ENCODE peak calls at places on chromosomes 16 and 17, in four cellular contexts. E is GM12878, H is K562, T is endothelial cell of umbilical vein. C is an unnamed sample.

GRCh38 chr16:12674524-12674923 is 129.2 kb downstream of the CPPED1 start:
- DNase-seq in E (no peak), H (no peak), T (no peak), C (no peak)

GRCh38 chr17:61130320-61130719 is 269.3 kb upstream of the TBX2 start:
- DNase-seq in T (no peak), E (no peak), H (no peak), C (no peak)

GRCh38 chr17:17048106-17048505 is 5.8 kb downstream of the MPRIP start:
- DNase-seq in T (no peak), E (no peak), H (no peak), C (no peak)

GRCh38 chr16:69724414-69724873 is 1.9 kb downstream of the NQO1 start:
- DNase-seq in T (no peak), H (no peak), E (no peak), C (no peak)

GRCh38 chr16:77877712-77878111 is 89.3 kb downstream of the VAT1L start:
- DNase-seq in E (no peak), T (peak; percentile 61), H (no peak), C (peak; percentile 97)

GRCh38 chr17:13030459-13031305 is 12.9 kb upstream of the ELAC2 start:
- DNase-seq in E (no peak), T (peak; percentile 51), H (peak; percentile 52), C (peak; percentile 50)

GRCh38 chr17:65154770-65155589 is 17.8 kb downstream of the RGS9 start:
- DNase-seq in E (no peak), T (peak; percentile 35), H (no peak), C (peak; percentile 83)

GRCh38 chr17:78748048-78748729 is 33.9 kb downstream of the CYTH1 start:
- DNase-seq in H (no peak), E (no peak), T (no peak), C (no peak)

GRCh38 chr17:28426081-28426519 is 20.1 kb upstream of the SLC46A1 start:
- DNase-seq in H (peak; percentile 51), E (no peak), T (no peak), C (no peak)

GRCh38 chr17:28622186-28622585 is 8.2 kb upstream of the RSKR start:
- DNase-seq in T (no peak), E (no peak), H (no peak), C (no peak)

GRCh38 chr17:74452841-74453661 is 13.4 kb upstream of the CD300A start:
- DNase-seq in T (no peak), E (no peak), H (no peak), C (no peak)

GRCh38 chr16:30805056-30805369 is 18.0 kb upstream of the ZNF629 start:
- DNase-seq in T (no peak), E (no peak), H (no peak), C (no peak)

GRCh38 chr17:61839300-61839786 is 24.0 kb downstream of the BRIP1 start:
- DNase-seq in E (no peak), T (no peak), H (no peak), C (no peak)

GRCh38 chr17:82754297-82755208 is 2.7 kb downstream of the TBCD start:
- DNase-seq in E (no peak), T (no peak), H (peak; percentile 80), C (no peak)

GRCh38 chr17:47872019-47872650 is 21.2 kb upstream of the SP6 start:
- DNase-seq in T (no peak), H (no peak), E (no peak), C (no peak)

GRCh38 chr16:75555213-75555706 is 792 bp downstream of the TMEM231 start:
- DNase-seq in T (peak; percentile 90), E (no peak), H (peak; percentile 93), C (peak; percentile 86)

GRCh38 chr16:50644730-50645129 is 36.4 kb downstream of the SNX20 start:
- DNase-seq in H (no peak), E (no peak), T (no peak), C (no peak)

GRCh38 chr16:69039333-69039941 is 66.0 kb upstream of the HAS3 start:
- DNase-seq in T (peak; percentile 81), E (no peak), H (no peak), C (peak; percentile 45)

GRCh38 chr16:27040671-27041070 is 26.1 kb upstream of the C16orf82 start:
- DNase-seq in E (no peak), T (no peak), H (no peak), C (no peak)

GRCh38 chr17:3888343-3889171 is 4.3 kb downstream of the CAMKK1 start:
- DNase-seq in T (peak; percentile 80), E (no peak), H (peak; percentile 88), C (peak; percentile 94)

GRCh38 chr17:63395075-63395815 is 50.9 kb downstream of the CYB561 start:
- DNase-seq in H (no peak), E (no peak), T (no peak), C (peak; percentile 73)

GRCh38 chr16:7236824-7237410 is 95.7 kb upstream of the RBFOX1 start:
- DNase-seq in E (no peak), T (no peak), H (no peak), C (no peak)

GRCh38 chr17:65856865-65857264 is 295.4 kb upstream of the AXIN2 start:
- DNase-seq in H (no peak), E (no peak), T (no peak), C (peak; percentile 22)

GRCh38 chr16:29820730-29821662 is 734 bp downstream of the MVP start:
- DNase-seq in H (no peak), T (no peak), E (peak; percentile 41), C (no peak)

GRCh38 chr17:57293077-57293476 is 36.8 kb downstream of the MSI2 start:
- DNase-seq in T (no peak), E (no peak), H (no peak), C (no peak)

GRCh38 chr17:83193336-83194188 is 114.2 kb downstream of the METRNL start:
- DNase-seq in T (no peak), H (no peak), E (no peak), C (no peak)

GRCh38 chr16:72501739-72502653 is 330.0 kb upstream of the PMFBP1 start:
- DNase-seq in T (peak; percentile 88), E (peak; percentile 42), H (peak; percentile 66), C (peak; percentile 79)

GRCh38 chr17:44865921-44866320 is 18.2 kb downstream of the HIGD1B start:
- DNase-seq in E (no peak), T (no peak), H (no peak), C (no peak)

GRCh38 chr17:78345172-78345571 is 14.7 kb downstream of the SOCS3 start:
- DNase-seq in H (no peak), E (no peak), T (no peak), C (no peak)

GRCh38 chr17:75637143-75637538 is 3.9 kb downstream of the SMIM5 start:
- DNase-seq in H (no peak), T (no peak), E (no peak), C (no peak)

DNA sequence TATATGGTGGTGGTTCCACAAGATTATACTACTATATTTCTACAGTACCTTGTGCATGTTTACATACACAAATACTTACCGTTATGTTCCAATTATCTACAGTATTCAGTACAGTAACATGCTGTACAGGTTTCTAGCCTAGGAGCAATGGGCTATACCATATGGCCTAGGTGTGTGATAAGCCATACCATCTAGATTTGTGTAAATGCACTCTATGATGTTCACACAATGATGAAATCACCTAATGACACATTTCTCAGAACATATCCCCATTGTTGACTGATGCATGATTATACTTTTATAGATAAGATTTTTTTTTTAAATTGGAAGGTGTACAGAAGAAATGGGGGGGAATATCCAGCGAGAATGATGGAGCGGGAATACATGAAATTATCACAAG is 123.0 kb upstream of the TOB1 start:
- DNase-seq in T (no peak), H (no peak), E (no peak), C (no peak)
- TF ChIP-seq FOS in T (no peak), H (no peak), E (no peak), C (no peak)

GRCh38 chr17:7687072-7687907 is at the start of gene TP53:
- DNase-seq in E (peak; percentile 82), T (peak; percentile 94), H (peak; percentile 81), C (peak; percentile 90)

GRCh38 chr17:7685533-7686220 is 1.6 kb downstream of the TP53 start:
- DNase-seq in E (no peak), H (peak; percentile 82), T (peak; percentile 92), C (peak; percentile 92)

GRCh38 chr17:7684856-7685532 is 2.3 kb downstream of the TP53 start:
- DNase-seq in H (no peak), E (no peak), T (no peak), C (no peak)

GRCh38 chr17:7687908-7688807 is at the start of gene WRAP53:
- DNase-seq in E (peak; percentile 85), H (peak; percentile 90), T (peak; percentile 99), C (peak; percentile 99)

GRCh38 chr17:7686221-7687071 is 844 bp downstream of the TP53 start:
- DNase-seq in E (peak; percentile 86), H (peak; percentile 74), T (peak; percentile 92), C (peak; percentile 73)
- TF ChIP-seq FOS in E (no peak), H (no peak), T (no peak), C (no peak)

GRCh38 chr16:25264599-25264998 is 7.0 kb upstream of the ZKSCAN2 start:
- DNase-seq in E (no peak), H (peak; percentile 18), T (peak; percentile 24), C (no peak)
- TF ChIP-seq FOS in E (no peak), H (no peak), T (no peak), C (no peak)

GRCh38 chr16:59605706-59606105 is 871.6 kb upstream of the GOT2 start:
- DNase-seq in T (no peak), H (no peak), E (no peak), C (no peak)
- TF ChIP-seq FOS in T (no peak), H (no peak), E (no peak), C (no peak)

GRCh38 chr16:3457434-3458252 is 14.2 kb downstream of the NAA60 start:
- DNase-seq in H (peak; percentile 99), T (peak; percentile 88), E (peak; percentile 49), C (peak; percentile 87)
- TF ChIP-seq FOS in H (no peak), T (no peak), E (no peak), C (no peak)

GRCh38 chr16:79167893-79168292 is 432.6 kb downstream of the MAF start:
- DNase-seq in E (no peak), H (no peak), T (no peak), C (no peak)

GRCh38 chr16:79170565-79171242 is 429.8 kb downstream of the MAF start:
- DNase-seq in E (no peak), T (no peak), H (no peak), C (no peak)

GRCh38 chr16:79171504-79172240 is 428.9 kb downstream of the MAF start:
- DNase-seq in T (no peak), H (no peak), E (no peak), C (no peak)

GRCh38 chr16:79168321-79168720 is 432.2 kb downstream of the MAF start:
- DNase-seq in T (no peak), E (no peak), H (no peak), C (no peak)

DNA sequence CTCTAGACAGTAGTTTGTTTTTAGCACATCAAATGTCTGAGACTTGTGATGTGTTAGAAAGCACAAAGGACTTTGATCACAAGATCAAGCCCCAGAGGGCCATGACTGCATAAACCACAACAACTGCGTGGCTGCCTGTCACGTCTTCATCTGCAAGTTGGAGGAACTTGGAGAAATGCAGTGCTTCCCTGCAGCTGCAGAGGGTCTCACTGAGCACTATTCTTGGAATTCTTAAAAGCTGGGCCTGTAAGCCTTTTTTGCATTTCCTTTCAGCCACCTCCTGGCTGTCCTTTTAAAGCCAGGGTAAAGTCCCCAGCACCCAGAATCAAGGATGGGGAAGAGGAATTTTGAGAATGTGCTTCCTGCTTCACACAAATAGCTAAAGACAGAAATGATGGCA is 431.3 kb downstream of the MAF start:
- DNase-seq in H (no peak), E (no peak), T (no peak), C (no peak)
- TF ChIP-seq FOS in H (no peak), E (no peak), T (no peak), C (no peak)